ENCODE peak calls at places on chromosomes 3 and 15, in ten cellular contexts. U is dorsolateral prefrontal cortex, J is heart left ventricle, K is mammary epithelial cell, G is lung, Y is epithelial cell of proximal tubule, Z is RWPE2, N is foreskin fibroblast, P is neural progenitor cell, X is A549. E is an unnamed sample.

GRCh38 chr3:100561459-100562158 is 47.8 kb upstream of the ADGRG7 start:
- DNase-seq in N (peak), Z (no peak), U (no peak), G (no peak), P (peak), X (no peak), J (no peak), K (peak), Y (no peak), E (peak)

GRCh38 chr3:189853906-189854305 is 222.7 kb downstream of the TP63 start:
- DNase-seq in U (no peak), Y (no peak), G (no peak), X (no peak), J (no peak), K (no peak), P (no peak), N (no peak), Z (no peak), E (no peak)

GRCh38 chr3:40637891-40638290 is 113.1 kb downstream of the ZNF621 start:
- DNase-seq in J (no peak), N (no peak), Z (no peak), X (no peak), Y (no peak), G (no peak), P (no peak), K (no peak), U (no peak), E (no peak)

GRCh38 chr3:55629432-55629831 is 142.3 kb upstream of the WNT5A start:
- DNase-seq in Z (no peak), N (no peak), X (no peak), J (no peak), G (no peak), K (peak), P (no peak), U (no peak), Y (no peak), E (no peak)

GRCh38 chr3:71441925-71442620 is 141.5 kb downstream of the FOXP1 start:
- DNase-seq in Y (no peak), Z (no peak), P (no peak), N (no peak), K (no peak), X (no peak), U (no peak), J (no peak), G (no peak), E (no peak)

GRCh38 chr15:48084759-48085420 is 35.9 kb upstream of the SLC24A5 start:
- DNase-seq in X (no peak), G (no peak), Y (no peak), K (peak), Z (no peak), U (no peak), P (peak), J (no peak), N (peak), E (no peak)

GRCh38 chr3:32450426-32450825 is 52.2 kb downstream of the CMTM6 start:
- DNase-seq in Y (no peak), J (no peak), N (no peak), U (no peak), K (no peak), P (no peak), G (no peak), Z (no peak), X (no peak), E (no peak)

GRCh38 chr15:27873039-27873438 is 226.1 kb downstream of the OCA2 start:
- DNase-seq in G (no peak), N (no peak), U (no peak), X (no peak), P (no peak), Y (no peak), J (no peak), K (no peak), Z (no peak), E (no peak)

GRCh38 chr3:129441782-129442181 is 1.8 kb downstream of the IFT122 start:
- DNase-seq in G (no peak), N (peak), Z (no peak), U (no peak), P (no peak), J (peak), K (no peak), Y (no peak), X (no peak), E (no peak)

GRCh38 chr3:196327405-196327804 is 9.4 kb upstream of the DYNLT2B start:
- DNase-seq in P (no peak), G (no peak), Z (no peak), X (no peak), J (no peak), N (no peak), K (no peak), Y (no peak), U (no peak), E (no peak)

GRCh38 chr15:89486726-89487050 is 9.7 kb downstream of the RHCG start:
- DNase-seq in Y (no peak), G (no peak), P (peak), N (no peak), Z (peak), J (no peak), U (peak), X (no peak), K (peak), E (no peak)

GRCh38 chr15:74954515-74954914 is 2.1 kb downstream of the RPP25 start:
- DNase-seq in Z (no peak), N (peak), P (peak), Y (no peak), J (no peak), G (no peak), K (no peak), X (no peak), U (no peak), E (no peak)
- H3K4me3 ChIP-seq in Z (no peak), N (no peak), P (peak), Y (peak), J (peak), G (no peak), K (no peak), X (no peak), U (peak), E (no peak)

GRCh38 chr3:150472421-150472820 is 64.3 kb downstream of the TSC22D2 start:
- DNase-seq in N (no peak), X (no peak), K (no peak), Y (no peak), P (no peak), J (no peak), Z (no peak), G (no peak), U (no peak), E (no peak)

GRCh38 chr3:150464684-150465083 is 56.6 kb downstream of the TSC22D2 start:
- DNase-seq in Y (no peak), P (no peak), J (no peak), X (no peak), K (no peak), U (no peak), N (no peak), Z (no peak), G (no peak), E (no peak)

GRCh38 chr3:150469931-150470740 is 62.0 kb downstream of the TSC22D2 start:
- DNase-seq in G (no peak), J (no peak), U (no peak), N (peak), Z (peak), K (peak), P (no peak), Y (no peak), X (no peak), E (no peak)

GRCh38 chr3:150467381-150467780 is 59.3 kb downstream of the TSC22D2 start:
- DNase-seq in J (no peak), X (no peak), U (no peak), P (no peak), K (no peak), G (no peak), N (no peak), Y (no peak), Z (no peak), E (no peak)

DNA sequence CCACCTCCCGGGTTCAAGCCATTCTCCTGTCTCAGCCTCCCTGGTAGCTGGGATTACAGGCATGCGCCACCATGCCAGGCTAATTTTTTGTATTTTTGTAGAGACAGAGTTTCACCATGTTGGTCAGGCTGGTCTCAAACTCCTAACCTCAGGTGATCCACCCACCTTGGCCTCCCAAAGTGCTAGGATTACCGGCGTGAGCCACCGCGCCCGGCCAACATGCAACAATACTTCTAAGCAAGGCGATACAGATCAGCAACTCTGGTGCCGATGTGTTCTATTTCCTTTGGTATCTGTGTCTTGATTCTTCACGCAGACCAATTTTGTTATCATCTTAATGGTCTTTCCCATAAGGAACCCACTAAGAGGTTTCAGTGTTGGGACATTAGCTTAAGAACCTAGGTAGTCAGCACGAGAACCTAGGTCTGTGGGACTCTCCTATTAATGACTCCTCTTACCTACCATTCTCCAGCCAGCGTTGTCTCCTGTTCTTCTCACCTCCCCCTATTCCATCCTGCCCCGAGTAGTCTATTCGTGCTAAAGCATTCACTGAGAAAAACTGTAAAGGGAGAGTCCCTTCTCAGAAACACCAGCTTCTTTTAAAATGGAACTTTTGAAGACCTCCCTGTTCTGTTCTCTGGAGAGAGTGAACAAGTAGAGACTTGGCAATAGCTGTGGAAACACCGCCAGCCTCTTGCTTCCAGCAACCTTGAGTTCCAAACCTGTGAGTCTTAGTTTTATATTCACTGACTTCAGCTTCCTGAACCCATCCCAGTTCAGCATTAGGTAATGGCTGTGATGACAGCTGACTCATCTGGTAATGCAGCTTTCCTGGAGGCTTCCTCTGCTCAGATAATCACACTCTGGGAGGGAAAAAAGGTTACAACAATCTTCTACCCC is 61.2 kb downstream of the TSC22D2 start:
- DNase-seq in Y (peak), G (no peak), N (peak), Z (peak), P (no peak), K (peak), J (no peak), U (no peak), X (peak), E (peak)
- H3K4me3 ChIP-seq in Y (no peak), G (no peak), N (no peak), Z (no peak), P (no peak), K (peak), J (no peak), U (no peak), X (no peak), E (no peak)

GRCh38 chr3:156642750-156643728 is 31.4 kb upstream of the TIPARP start:
- DNase-seq in P (no peak), U (no peak), Y (no peak), K (no peak), G (no peak), J (no peak), Z (no peak), X (no peak), N (peak), E (no peak)
- H3K4me3 ChIP-seq in P (no peak), U (peak), Y (no peak), K (no peak), G (no peak), J (no peak), Z (no peak), X (no peak), N (no peak), E (no peak)

DNA sequence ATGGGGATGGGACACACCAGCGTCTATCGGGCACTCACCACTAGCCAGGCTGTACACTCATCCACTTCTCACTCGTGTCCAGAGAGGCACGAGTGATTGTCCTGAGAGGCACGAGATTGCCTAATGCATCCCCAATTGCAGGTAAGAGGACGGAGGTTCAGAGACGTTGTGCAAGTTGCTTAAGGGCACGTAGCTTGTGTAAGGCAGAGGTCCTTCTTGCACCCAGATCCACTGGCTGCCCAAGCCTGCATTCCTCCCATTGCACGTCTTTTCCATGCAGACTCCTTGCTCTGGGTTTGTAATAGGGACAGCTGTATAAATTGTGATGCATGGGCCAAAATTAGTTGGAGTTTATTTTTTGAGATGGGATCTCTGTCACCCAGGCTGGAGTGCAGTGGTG is 264.3 kb downstream of the PLCL2 start:
- DNase-seq in X (no peak), Z (no peak), K (no peak), N (no peak), U (no peak), G (no peak), P (no peak), J (no peak), Y (no peak), E (no peak)
- H3K4me3 ChIP-seq in X (no peak), Z (no peak), K (no peak), N (no peak), U (no peak), G (no peak), P (no peak), J (no peak), Y (no peak), E (no peak)

GRCh38 chr3:142910280-142910679 is 21.4 kb upstream of the PCOLCE2 start:
- DNase-seq in N (peak), K (no peak), G (no peak), U (no peak), Y (no peak), P (no peak), J (no peak), Z (no peak), X (no peak), E (no peak)

GRCh38 chr3:142913432-142913831 is 24.5 kb upstream of the PCOLCE2 start:
- DNase-seq in U (no peak), Y (no peak), Z (no peak), K (no peak), P (no peak), X (no peak), J (no peak), N (no peak), G (no peak), E (no peak)

GRCh38 chr3:142914286-142914811 is 25.5 kb upstream of the PCOLCE2 start:
- DNase-seq in P (no peak), U (no peak), Y (no peak), X (no peak), Z (no peak), J (no peak), N (no peak), K (no peak), G (no peak), E (no peak)

GRCh38 chr3:142915636-142916035 is 26.8 kb upstream of the PCOLCE2 start:
- DNase-seq in P (no peak), U (no peak), Z (no peak), Y (no peak), G (no peak), K (no peak), J (no peak), X (no peak), N (no peak), E (no peak)

GRCh38 chr3:142912440-142913172 is 23.7 kb upstream of the PCOLCE2 start:
- DNase-seq in U (no peak), N (peak), J (no peak), Z (no peak), X (no peak), G (no peak), Y (no peak), K (no peak), P (no peak), E (no peak)
- H3K4me3 ChIP-seq in U (no peak), N (no peak), J (no peak), Z (no peak), X (no peak), G (no peak), Y (no peak), K (no peak), P (no peak), E (no peak)

GRCh38 chr3:139102606-139103005 is 57.9 kb upstream of the PRR23C start:
- DNase-seq in P (no peak), G (no peak), Z (no peak), U (no peak), X (no peak), N (no peak), K (no peak), Y (no peak), J (no peak), E (no peak)
- H3K4me3 ChIP-seq in P (no peak), G (no peak), Z (no peak), U (no peak), X (no peak), N (no peak), K (no peak), Y (no peak), J (no peak), E (no peak)

DNA sequence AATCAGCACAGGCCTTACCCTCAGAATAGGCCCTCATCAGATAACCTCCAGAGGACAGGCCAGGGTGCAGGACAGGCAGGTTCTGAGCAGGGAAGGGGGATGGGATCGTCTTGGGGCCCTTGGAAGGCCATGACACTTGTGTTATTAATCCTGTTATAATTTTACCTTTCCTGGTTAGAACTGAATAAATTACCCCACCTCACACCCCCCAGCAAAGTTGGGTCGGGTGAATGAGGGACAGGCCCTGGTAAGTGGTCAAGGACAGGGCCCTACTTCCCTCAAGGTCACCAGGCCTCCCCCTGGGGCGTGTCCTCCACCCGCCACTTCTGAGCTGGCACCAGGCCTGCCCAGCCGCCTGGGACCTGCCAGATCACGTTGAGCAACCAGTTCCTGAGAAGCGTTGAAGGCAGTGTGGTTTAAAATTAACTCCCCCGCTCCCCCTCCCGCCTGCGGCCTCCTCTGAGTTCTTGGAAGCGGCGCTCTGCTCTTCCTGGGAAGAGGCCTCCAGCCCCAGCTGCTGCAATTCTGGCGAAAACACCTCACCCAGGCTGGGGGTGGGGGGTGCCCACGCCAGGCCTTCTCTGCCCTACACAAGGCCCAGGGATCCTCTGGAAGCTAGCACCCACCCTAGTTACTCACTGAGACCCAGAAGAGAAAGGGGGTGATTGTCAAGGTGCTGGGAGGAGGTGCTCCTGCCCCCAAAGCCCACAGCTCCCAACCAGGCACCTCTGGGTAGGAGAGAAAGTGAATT is 10.6 kb downstream of the CISH start:
- DNase-seq in X (peak), P (no peak), Y (peak), G (peak), K (peak), N (peak), U (peak), J (peak), Z (peak), E (peak)
- H3K4me3 ChIP-seq in X (peak), P (no peak), Y (no peak), G (no peak), K (no peak), N (peak), U (no peak), J (no peak), Z (no peak), E (peak)

GRCh38 chr3:67384790-67385397 is 269.5 kb downstream of the SUCLG2 start:
- DNase-seq in Y (no peak), U (peak), P (peak), Z (no peak), K (peak), X (peak), J (peak), N (peak), G (no peak), E (peak)
- H3K4me3 ChIP-seq in Y (no peak), U (no peak), P (no peak), Z (no peak), K (no peak), X (no peak), J (no peak), N (no peak), G (no peak), E (no peak)

GRCh38 chr3:108552267-108553159 is 36.7 kb downstream of the CIP2A start:
- DNase-seq in Z (no peak), P (peak), G (no peak), Y (no peak), U (no peak), K (peak), N (peak), J (no peak), X (peak), E (no peak)

GRCh38 chr3:108548886-108549285 is 38.5 kb upstream of the MYH15 start:
- DNase-seq in N (no peak), X (no peak), Z (no peak), J (no peak), G (no peak), K (no peak), U (no peak), P (no peak), Y (no peak), E (no peak)

GRCh38 chr3:108546249-108546648 is 35.9 kb upstream of the MYH15 start:
- DNase-seq in Y (no peak), P (no peak), U (no peak), K (no peak), G (no peak), N (no peak), X (no peak), Z (no peak), J (no peak), E (no peak)

GRCh38 chr3:108548304-108548703 is 37.9 kb upstream of the MYH15 start:
- DNase-seq in X (no peak), J (no peak), N (peak), Y (no peak), U (no peak), Z (no peak), G (no peak), K (no peak), P (no peak), E (no peak)

DNA sequence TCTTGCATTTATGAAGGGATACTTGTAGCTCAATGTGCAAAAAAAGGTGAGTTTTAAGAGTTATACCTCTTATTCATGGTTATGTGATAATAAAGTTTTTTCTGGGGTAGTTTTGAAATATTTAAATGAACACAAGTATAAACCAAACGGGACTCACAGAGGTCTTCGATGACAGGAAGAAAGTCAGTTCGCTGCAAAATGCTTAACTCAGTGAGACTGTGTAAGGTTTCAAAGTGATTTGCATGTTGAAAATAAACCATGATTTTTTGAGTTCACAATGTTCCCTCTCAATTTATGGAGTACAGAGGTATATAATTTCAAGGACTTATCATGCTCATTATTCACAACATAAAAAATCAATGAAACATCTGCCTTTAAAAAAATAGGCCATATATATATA is 36.3 kb upstream of the MYH15 start:
- DNase-seq in K (no peak), G (no peak), Y (no peak), Z (no peak), X (no peak), N (no peak), J (no peak), P (no peak), U (no peak), E (no peak)
- H3K4me3 ChIP-seq in K (no peak), G (no peak), Y (peak), Z (no peak), X (no peak), N (no peak), J (peak), P (no peak), U (no peak), E (no peak)

GRCh38 chr3:197353867-197354180 is 55.4 kb upstream of the DLG1 start:
- DNase-seq in Y (no peak), K (no peak), P (peak), Z (no peak), G (no peak), N (peak), J (no peak), U (no peak), X (no peak), E (no peak)
- H3K4me3 ChIP-seq in Y (no peak), K (no peak), P (no peak), Z (no peak), G (no peak), N (no peak), J (no peak), U (no peak), X (no peak), E (no peak)

E was measured in skeletal muscle cell.